ENCODE peak calls at places on chromosomes 11 and 22, in six cellular contexts. One of them, this sample, is unnamed.

GRCh38 chr22:30195245-30196140 is 51.1 kb downstream of the LIF start:
- DNase-seq in adrenal gland: no peak
- DNase-seq in spleen: no peak
- DNase-seq in lower lobe of right lung: no peak
- DNase-seq in AG09309: no peak
- DNase-seq in cardiac muscle cell: no peak
- DNase-seq in this sample: no peak

GRCh38 chr11:126512741-126513715 is 157.5 kb downstream of the ST3GAL4 start:
- DNase-seq in adrenal gland: no peak
- DNase-seq in spleen: peak; percentile 60
- DNase-seq in lower lobe of right lung: no peak
- DNase-seq in AG09309: no peak
- DNase-seq in cardiac muscle cell: no peak
- DNase-seq in this sample: no peak

GRCh38 chr22:25750569-25751173 is 8.7 kb downstream of the MYO18B start:
- DNase-seq in adrenal gland: no peak
- DNase-seq in spleen: no peak
- DNase-seq in lower lobe of right lung: no peak
- DNase-seq in AG09309: no peak
- DNase-seq in cardiac muscle cell: no peak
- DNase-seq in this sample: no peak

GRCh38 chr11:123260511-123261211 is 65.6 kb upstream of the CLMP start:
- DNase-seq in adrenal gland: no peak
- DNase-seq in spleen: no peak
- DNase-seq in lower lobe of right lung: no peak
- DNase-seq in AG09309: no peak
- DNase-seq in cardiac muscle cell: no peak
- DNase-seq in this sample: no peak

GRCh38 chr11:61587541-61587941 is 6.7 kb upstream of the SYT7 start:
- DNase-seq in adrenal gland: no peak
- DNase-seq in spleen: peak; percentile 80
- DNase-seq in lower lobe of right lung: peak; percentile 70
- DNase-seq in AG09309: no peak
- DNase-seq in cardiac muscle cell: peak; percentile 70
- DNase-seq in this sample: no peak

GRCh38 chr11:19988598-19988997 is 171.7 kb downstream of the DBX1 start:
- DNase-seq in adrenal gland: no peak
- DNase-seq in spleen: no peak
- DNase-seq in lower lobe of right lung: peak; percentile 55
- DNase-seq in AG09309: peak; percentile 89
- DNase-seq in cardiac muscle cell: no peak
- DNase-seq in this sample: peak; percentile 61

GRCh38 chr11:12508151-12508740 is 130.9 kb downstream of the PARVA start:
- DNase-seq in adrenal gland: no peak
- DNase-seq in spleen: no peak
- DNase-seq in lower lobe of right lung: no peak
- DNase-seq in AG09309: peak; percentile 62
- DNase-seq in cardiac muscle cell: no peak
- DNase-seq in this sample: peak; percentile 70

GRCh38 chr11:23079382-23079813 is 219.1 kb upstream of the CCDC179 start:
- DNase-seq in adrenal gland: no peak
- DNase-seq in spleen: no peak
- DNase-seq in lower lobe of right lung: no peak
- DNase-seq in AG09309: no peak
- DNase-seq in cardiac muscle cell: no peak
- DNase-seq in this sample: no peak

GRCh38 chr22:48310740-48311139 is 1516.9 kb downstream of the BRD1 start:
- DNase-seq in adrenal gland: no peak
- DNase-seq in spleen: no peak
- DNase-seq in lower lobe of right lung: no peak
- DNase-seq in AG09309: no peak
- DNase-seq in cardiac muscle cell: no peak
- DNase-seq in this sample: no peak

GRCh38 chr22:29626497-29627195 is 23.2 kb downstream of the NF2 start:
- DNase-seq in adrenal gland: no peak
- DNase-seq in spleen: no peak
- DNase-seq in lower lobe of right lung: no peak
- DNase-seq in AG09309: peak; percentile 82
- DNase-seq in cardiac muscle cell: no peak
- DNase-seq in this sample: peak; percentile 77

GRCh38 chr11:10486161-10486840 is 31.2 kb downstream of the AMPD3 start:
- DNase-seq in adrenal gland: no peak
- DNase-seq in spleen: no peak
- DNase-seq in lower lobe of right lung: no peak
- DNase-seq in AG09309: no peak
- DNase-seq in cardiac muscle cell: no peak
- DNase-seq in this sample: no peak

GRCh38 chr11:83464181-83464580 is 178.0 kb upstream of the CCDC90B start:
- DNase-seq in adrenal gland: no peak
- DNase-seq in spleen: no peak
- DNase-seq in lower lobe of right lung: no peak
- DNase-seq in AG09309: no peak
- DNase-seq in cardiac muscle cell: no peak
- DNase-seq in this sample: no peak

GRCh38 chr11:109641549-109641948 is 219.6 kb downstream of the C11orf87 start:
- DNase-seq in adrenal gland: no peak
- DNase-seq in spleen: no peak
- DNase-seq in lower lobe of right lung: no peak
- DNase-seq in AG09309: peak; percentile 14
- DNase-seq in cardiac muscle cell: peak; percentile 82
- DNase-seq in this sample: no peak

GRCh38 chr11:100629671-100630070 is 57.4 kb upstream of the ARHGAP42 start:
- DNase-seq in adrenal gland: no peak
- DNase-seq in spleen: no peak
- DNase-seq in lower lobe of right lung: no peak
- DNase-seq in AG09309: no peak
- DNase-seq in cardiac muscle cell: no peak
- DNase-seq in this sample: no peak
- TF ChIP-seq CTCF in adrenal gland: no peak
- TF ChIP-seq CTCF in spleen: no peak
- TF ChIP-seq CTCF in lower lobe of right lung: no peak
- TF ChIP-seq CTCF in AG09309: no peak
- TF ChIP-seq CTCF in cardiac muscle cell: no peak
- TF ChIP-seq CTCF in this sample: no peak

DNA sequence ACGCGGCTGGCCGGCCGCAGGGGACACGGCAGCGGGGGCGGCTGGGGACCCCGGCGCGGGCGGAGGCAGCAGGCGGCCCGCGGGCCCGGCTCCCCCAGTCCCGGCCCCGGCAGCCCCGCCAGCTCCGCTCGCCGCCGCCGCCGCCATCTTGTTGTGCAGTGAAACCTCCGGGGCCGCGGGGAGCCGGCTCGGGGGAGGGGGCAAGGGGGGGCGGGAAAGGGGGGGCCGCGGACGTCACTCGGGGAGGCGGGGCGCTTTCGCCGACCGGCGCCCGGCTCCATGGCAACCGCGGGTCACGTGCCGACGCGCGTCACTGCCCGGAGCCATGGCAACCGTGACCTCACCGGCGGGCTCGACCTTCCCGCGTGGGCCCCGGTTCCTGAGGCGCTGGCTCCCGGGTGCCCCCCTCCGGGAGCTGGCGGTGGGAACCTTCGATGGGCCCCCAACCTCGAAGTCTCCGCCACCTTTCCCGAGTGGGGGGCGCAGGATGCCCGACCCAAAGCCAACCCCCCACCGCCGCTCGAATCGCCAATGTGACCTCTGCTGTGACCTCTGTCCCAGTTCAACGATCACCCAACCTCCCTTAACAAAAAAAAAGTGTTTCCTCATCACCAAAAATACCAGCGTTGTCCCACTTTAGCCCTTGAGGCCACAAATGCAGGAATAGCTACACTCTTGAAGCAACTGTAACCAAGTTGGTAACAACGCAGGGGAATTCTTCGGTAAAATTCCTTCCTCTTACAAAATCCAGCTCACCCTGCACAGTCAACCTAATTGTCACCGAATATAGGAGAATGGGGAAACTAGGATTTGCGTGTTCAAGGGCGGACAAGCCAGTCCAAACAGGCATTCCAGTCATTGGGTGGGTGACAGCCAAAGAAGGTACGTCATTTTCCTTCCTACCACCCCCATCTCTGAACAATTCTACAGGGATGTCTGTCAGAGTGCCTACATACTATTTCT is at the start of gene SIK3:
- DNase-seq in adrenal gland: peak; percentile 95
- DNase-seq in spleen: peak; percentile 97
- DNase-seq in lower lobe of right lung: peak; percentile 96
- DNase-seq in AG09309: peak; percentile 74
- DNase-seq in cardiac muscle cell: peak; percentile 96
- DNase-seq in this sample: peak; percentile 81
- TF ChIP-seq CTCF in adrenal gland: peak; percentile 50
- TF ChIP-seq CTCF in spleen: no peak
- TF ChIP-seq CTCF in lower lobe of right lung: no peak
- TF ChIP-seq CTCF in AG09309: peak; percentile 64
- TF ChIP-seq CTCF in cardiac muscle cell: peak; percentile 49
- TF ChIP-seq CTCF in this sample: peak; percentile 50

GRCh38 chr11:76860539-76861475 is at the start of gene ACER3:
- DNase-seq in adrenal gland: peak; percentile 92
- DNase-seq in spleen: peak; percentile 98
- DNase-seq in lower lobe of right lung: peak; percentile 97
- DNase-seq in AG09309: peak; percentile 18
- DNase-seq in cardiac muscle cell: peak; percentile 96
- DNase-seq in this sample: peak; percentile 70
- TF ChIP-seq CTCF in adrenal gland: no peak
- TF ChIP-seq CTCF in spleen: peak; percentile 17
- TF ChIP-seq CTCF in lower lobe of right lung: no peak
- TF ChIP-seq CTCF in AG09309: peak; percentile 54
- TF ChIP-seq CTCF in cardiac muscle cell: peak; percentile 27
- TF ChIP-seq CTCF in this sample: peak; percentile 49

DNA sequence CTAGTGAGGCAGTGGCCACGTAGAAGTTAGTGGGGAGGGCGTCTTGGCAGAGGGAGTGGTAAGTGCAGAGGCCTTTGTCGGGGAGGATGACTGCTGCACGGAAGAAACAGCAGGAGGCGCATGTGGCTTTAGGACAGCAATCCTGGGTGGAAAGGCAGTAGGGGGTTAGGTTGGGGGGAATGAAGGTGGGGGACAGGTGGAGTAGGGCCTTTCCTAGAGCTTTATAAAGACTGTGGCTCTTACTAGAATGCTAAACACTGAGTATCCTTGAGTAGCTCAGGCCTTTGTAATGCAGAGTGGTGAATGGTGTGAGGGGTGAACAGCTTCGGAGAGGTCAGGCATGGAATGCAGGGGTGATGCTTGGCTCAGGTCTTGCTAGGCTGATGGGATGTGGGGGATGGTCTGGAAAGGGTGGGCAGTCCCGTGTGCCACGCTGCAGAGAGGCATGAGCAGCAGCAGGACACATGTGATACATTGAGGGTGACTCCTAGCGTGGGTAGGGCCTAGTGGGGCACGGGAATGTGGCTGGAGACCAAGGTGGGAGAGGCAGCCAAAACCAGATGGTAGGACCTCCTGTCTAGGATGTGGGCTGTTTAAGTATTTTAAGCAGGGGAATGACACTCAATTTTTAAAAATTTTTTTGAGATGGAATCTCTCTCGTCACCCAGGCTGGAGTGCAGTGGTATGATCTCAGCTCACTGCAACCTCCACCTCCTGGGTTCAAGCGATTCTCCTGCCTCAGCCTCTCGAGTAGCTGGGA is 19.2 kb downstream of the AP2A2 start:
- DNase-seq in adrenal gland: no peak
- DNase-seq in spleen: no peak
- DNase-seq in lower lobe of right lung: no peak
- DNase-seq in AG09309: no peak
- DNase-seq in cardiac muscle cell: peak; percentile 27
- DNase-seq in this sample: no peak
- TF ChIP-seq CTCF in adrenal gland: no peak
- TF ChIP-seq CTCF in spleen: no peak
- TF ChIP-seq CTCF in lower lobe of right lung: no peak
- TF ChIP-seq CTCF in AG09309: no peak
- TF ChIP-seq CTCF in cardiac muscle cell: peak; percentile 32
- TF ChIP-seq CTCF in this sample: peak; percentile 10

DNA sequence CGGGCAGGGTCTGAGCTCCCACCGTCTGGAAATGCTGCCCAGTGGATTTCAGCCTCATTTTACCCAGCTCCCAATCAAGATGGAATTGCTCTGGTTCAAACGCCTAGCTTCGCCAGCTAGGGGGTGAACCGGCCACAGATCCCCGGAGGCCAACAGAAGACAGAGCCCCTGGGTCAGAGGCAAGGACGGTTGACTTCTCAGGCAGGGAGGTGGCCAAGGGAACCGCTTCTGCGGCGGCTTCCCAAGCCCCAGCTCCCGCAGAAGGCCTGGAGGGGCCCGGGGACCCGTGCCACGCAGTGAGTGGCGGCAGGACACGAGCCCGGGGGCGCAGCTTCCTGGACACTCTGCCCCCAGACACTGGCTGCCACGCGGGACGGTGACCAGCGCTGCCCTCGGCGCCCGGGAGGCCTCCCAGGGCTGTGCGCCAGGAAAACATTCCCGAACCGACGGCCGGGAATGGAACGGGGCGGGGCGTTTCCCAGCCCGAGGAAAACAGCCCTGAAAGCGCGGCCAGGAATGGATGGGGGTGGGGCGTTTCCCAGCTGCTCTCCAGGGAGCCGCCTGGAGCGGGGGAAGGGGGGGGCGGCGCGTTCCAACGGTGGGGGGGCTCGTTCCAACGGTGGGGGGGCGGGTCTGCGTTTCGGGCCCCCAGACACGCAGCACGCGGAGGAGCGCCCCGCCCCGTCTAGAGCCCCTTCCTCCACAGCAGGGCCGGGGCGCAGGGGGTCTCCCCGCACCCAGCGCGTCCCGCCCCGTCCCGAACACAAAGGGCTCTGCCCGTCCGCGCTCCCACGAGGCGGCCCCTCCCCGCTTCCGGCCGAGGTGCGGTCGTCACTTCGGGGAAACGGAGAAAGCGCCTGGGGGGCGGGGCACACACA is 13.5 kb upstream of the B4GALNT4 start:
- DNase-seq in adrenal gland: peak; percentile 93
- DNase-seq in spleen: peak; percentile 98
- DNase-seq in lower lobe of right lung: peak; percentile 92
- DNase-seq in AG09309: peak; percentile 86
- DNase-seq in cardiac muscle cell: peak; percentile 91
- DNase-seq in this sample: peak; percentile 97
- TF ChIP-seq CTCF in adrenal gland: no peak
- TF ChIP-seq CTCF in spleen: peak; percentile 19
- TF ChIP-seq CTCF in lower lobe of right lung: no peak
- TF ChIP-seq CTCF in AG09309: no peak
- TF ChIP-seq CTCF in cardiac muscle cell: no peak
- TF ChIP-seq CTCF in this sample: no peak

GRCh38 chr11:76810151-76810853 is 27.1 kb downstream of the TSKU start:
- DNase-seq in adrenal gland: peak; percentile 56
- DNase-seq in spleen: peak; percentile 65
- DNase-seq in lower lobe of right lung: no peak
- DNase-seq in AG09309: no peak
- DNase-seq in cardiac muscle cell: no peak
- DNase-seq in this sample: no peak
- TF ChIP-seq CTCF in adrenal gland: peak; percentile 75
- TF ChIP-seq CTCF in spleen: peak; percentile 60
- TF ChIP-seq CTCF in lower lobe of right lung: peak; percentile 67
- TF ChIP-seq CTCF in AG09309: peak; percentile 61
- TF ChIP-seq CTCF in cardiac muscle cell: peak; percentile 70
- TF ChIP-seq CTCF in this sample: peak; percentile 67

DNA sequence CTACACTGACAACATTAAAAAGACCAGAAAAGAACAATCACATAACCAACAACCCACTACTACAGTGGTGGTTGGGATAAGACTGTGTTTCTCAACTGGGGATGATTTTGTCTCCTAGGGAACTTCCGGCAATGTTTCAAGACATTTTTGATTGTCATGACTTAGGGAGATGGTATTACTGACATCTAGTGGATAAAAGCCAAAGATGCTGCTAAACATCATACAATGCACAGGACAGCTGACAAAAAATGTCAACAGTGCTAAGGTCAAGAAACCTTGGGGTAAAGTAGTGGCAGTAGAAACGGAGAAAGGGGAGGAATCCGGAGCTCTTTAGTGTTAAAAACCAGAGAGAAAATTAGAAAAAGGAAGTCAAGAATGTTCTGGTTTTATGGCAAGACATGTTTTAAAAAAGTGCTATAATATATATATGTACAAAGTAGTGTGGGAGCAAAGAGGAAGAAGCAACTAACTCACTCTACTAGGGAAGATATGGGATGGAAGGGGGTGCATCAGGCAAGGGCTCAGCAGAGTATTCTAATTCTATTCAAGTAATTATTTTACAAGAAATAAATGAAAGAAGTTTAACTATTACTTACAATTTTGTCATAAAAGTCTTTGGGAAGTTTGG is 37.2 kb downstream of the CKAP5 start:
- DNase-seq in adrenal gland: no peak
- DNase-seq in spleen: no peak
- DNase-seq in lower lobe of right lung: no peak
- DNase-seq in AG09309: peak; percentile 10
- DNase-seq in cardiac muscle cell: no peak
- DNase-seq in this sample: no peak
- TF ChIP-seq CTCF in adrenal gland: no peak
- TF ChIP-seq CTCF in spleen: peak; percentile 34
- TF ChIP-seq CTCF in lower lobe of right lung: peak; percentile 20
- TF ChIP-seq CTCF in AG09309: peak; percentile 33
- TF ChIP-seq CTCF in cardiac muscle cell: peak; percentile 22
- TF ChIP-seq CTCF in this sample: peak; percentile 15